ENCODE peak calls at places on chromosomes 7 and 10, in five cellular contexts. One of them, this sample, is unnamed.

GRCh38 chr7:22662490-22663145 is 64.4 kb upstream of the IL6 start:
- DNase-seq in stomach: no peak
- DNase-seq in suprapubic skin: no peak
- DNase-seq in transverse colon: no peak
- DNase-seq in HepG2: no peak
- DNase-seq in this sample: no peak

GRCh38 chr10:62726142-62726541 is 78.4 kb upstream of the ADO start:
- DNase-seq in stomach: no peak
- DNase-seq in suprapubic skin: no peak
- DNase-seq in transverse colon: no peak
- DNase-seq in HepG2: no peak
- DNase-seq in this sample: no peak

GRCh38 chr10:74921744-74922143 is 95.3 kb downstream of the KAT6B start:
- DNase-seq in stomach: no peak
- DNase-seq in suprapubic skin: no peak
- DNase-seq in transverse colon: no peak
- DNase-seq in HepG2: no peak
- DNase-seq in this sample: no peak

GRCh38 chr10:36469585-36469984 is 655.8 kb upstream of the ANKRD30A start:
- DNase-seq in stomach: no peak
- DNase-seq in suprapubic skin: no peak
- DNase-seq in transverse colon: no peak
- DNase-seq in HepG2: no peak
- DNase-seq in this sample: no peak

GRCh38 chr7:94307399-94308048 is 87.2 kb upstream of the COL1A2 start:
- DNase-seq in stomach: no peak
- DNase-seq in suprapubic skin: no peak
- DNase-seq in transverse colon: no peak
- DNase-seq in HepG2: no peak
- DNase-seq in this sample: no peak

GRCh38 chr10:125782661-125783060 is 7.0 kb upstream of the MMP21 start:
- DNase-seq in stomach: no peak
- DNase-seq in suprapubic skin: no peak
- DNase-seq in transverse colon: no peak
- DNase-seq in HepG2: no peak
- DNase-seq in this sample: no peak

GRCh38 chr10:35378547-35379210 is 42.4 kb downstream of the CCNY start:
- DNase-seq in stomach: no peak
- DNase-seq in suprapubic skin: no peak
- DNase-seq in transverse colon: no peak
- DNase-seq in HepG2: no peak
- DNase-seq in this sample: no peak

GRCh38 chr7:149727541-149728476 is 45.6 kb downstream of the ZNF467 start:
- DNase-seq in stomach: no peak
- DNase-seq in suprapubic skin: no peak
- DNase-seq in transverse colon: no peak
- DNase-seq in HepG2: no peak
- DNase-seq in this sample: peak; percentile 56

GRCh38 chr7:31106303-31107105 is 54.4 kb downstream of the ADCYAP1R1 start:
- DNase-seq in stomach: no peak
- DNase-seq in suprapubic skin: peak; percentile 73
- DNase-seq in transverse colon: no peak
- DNase-seq in HepG2: no peak
- DNase-seq in this sample: no peak

GRCh38 chr7:49174396-49174795 is 250.0 kb downstream of the CDC14C start:
- DNase-seq in stomach: no peak
- DNase-seq in suprapubic skin: no peak
- DNase-seq in transverse colon: no peak
- DNase-seq in HepG2: no peak
- DNase-seq in this sample: no peak

GRCh38 chr7:42237891-42238531 is 1.0 kb upstream of the GLI3 start:
- DNase-seq in stomach: no peak
- DNase-seq in suprapubic skin: peak; percentile 89
- DNase-seq in transverse colon: peak; percentile 49
- DNase-seq in HepG2: no peak
- DNase-seq in this sample: peak; percentile 95

GRCh38 chr7:1993031-1993685 is 239.6 kb downstream of the MAD1L1 start:
- DNase-seq in stomach: no peak
- DNase-seq in suprapubic skin: no peak
- DNase-seq in transverse colon: no peak
- DNase-seq in HepG2: no peak
- DNase-seq in this sample: no peak

GRCh38 chr7:30523466-30523865 is 18.8 kb upstream of the GGCT start:
- DNase-seq in stomach: no peak
- DNase-seq in suprapubic skin: no peak
- DNase-seq in transverse colon: no peak
- DNase-seq in HepG2: no peak
- DNase-seq in this sample: no peak

GRCh38 chr7:76022026-76022780 is 25.6 kb downstream of the STYXL1 start:
- DNase-seq in stomach: no peak
- DNase-seq in suprapubic skin: no peak
- DNase-seq in transverse colon: no peak
- DNase-seq in HepG2: no peak
- DNase-seq in this sample: no peak

GRCh38 chr10:111207525-111207924 is 130.7 kb downstream of the ADRA2A start:
- DNase-seq in stomach: peak; percentile 50
- DNase-seq in suprapubic skin: no peak
- DNase-seq in transverse colon: peak; percentile 67
- DNase-seq in HepG2: no peak
- DNase-seq in this sample: no peak

GRCh38 chr10:76509501-76509900 is 1078.1 kb downstream of the LRMDA start:
- DNase-seq in stomach: no peak
- DNase-seq in suprapubic skin: no peak
- DNase-seq in transverse colon: no peak
- DNase-seq in HepG2: no peak
- DNase-seq in this sample: no peak

DNA sequence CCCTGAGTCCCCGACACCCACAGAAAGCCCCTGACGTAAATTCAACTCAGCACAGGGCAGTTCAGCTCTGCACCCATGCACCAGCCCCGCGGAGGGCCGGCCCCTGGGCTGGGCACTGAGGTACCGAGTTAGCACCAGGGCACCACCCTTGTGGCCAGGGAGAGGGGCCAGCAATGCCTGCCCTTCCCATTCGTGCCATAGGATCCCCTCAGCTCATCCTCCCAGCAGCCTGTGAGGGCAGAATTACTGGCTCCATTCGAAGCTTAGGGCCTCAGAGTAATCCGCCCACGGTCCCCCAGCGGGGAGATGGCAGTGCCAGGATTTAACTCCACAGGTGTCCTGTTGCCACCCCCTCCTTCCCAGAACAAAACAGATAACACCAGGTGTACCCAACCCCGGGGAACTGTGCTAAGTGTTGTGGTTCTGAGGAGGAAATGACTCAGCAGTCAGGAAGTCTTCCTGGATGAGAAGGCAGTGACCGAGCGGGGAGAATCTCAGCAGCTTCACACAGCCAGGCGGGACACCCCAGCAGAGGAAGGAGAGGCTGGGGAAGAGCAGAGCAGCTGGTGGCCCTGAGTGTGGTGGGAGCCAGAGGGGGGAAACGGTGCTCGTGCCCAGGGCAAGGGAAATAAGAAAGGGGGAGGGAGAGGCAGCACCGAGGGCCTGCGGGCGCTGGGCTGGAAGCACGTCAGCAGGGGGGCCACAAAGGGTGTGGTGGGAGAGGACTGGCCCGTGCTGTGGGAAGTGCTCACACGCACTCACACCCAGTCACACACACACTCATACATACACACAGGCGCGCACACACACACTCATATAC is 59.6 kb upstream of the CHST15 start:
- DNase-seq in stomach: peak; percentile 58
- DNase-seq in suprapubic skin: no peak
- DNase-seq in transverse colon: peak; percentile 67
- DNase-seq in HepG2: peak; percentile 54
- DNase-seq in this sample: peak; percentile 75
- TF ChIP-seq POLR2AphosphoS5 in stomach: peak; percentile 76
- TF ChIP-seq POLR2AphosphoS5 in suprapubic skin: no peak
- TF ChIP-seq POLR2AphosphoS5 in transverse colon: no peak
- TF ChIP-seq POLR2AphosphoS5 in HepG2: no peak
- TF ChIP-seq POLR2AphosphoS5 in this sample: peak; percentile 42

GRCh38 chr10:44935961-44936285 is 23.7 kb upstream of the RASSF4 start:
- DNase-seq in stomach: no peak
- DNase-seq in suprapubic skin: no peak
- DNase-seq in transverse colon: no peak
- DNase-seq in HepG2: no peak
- DNase-seq in this sample: no peak
- TF ChIP-seq POLR2AphosphoS5 in stomach: no peak
- TF ChIP-seq POLR2AphosphoS5 in suprapubic skin: no peak
- TF ChIP-seq POLR2AphosphoS5 in transverse colon: no peak
- TF ChIP-seq POLR2AphosphoS5 in HepG2: no peak
- TF ChIP-seq POLR2AphosphoS5 in this sample: no peak

DNA sequence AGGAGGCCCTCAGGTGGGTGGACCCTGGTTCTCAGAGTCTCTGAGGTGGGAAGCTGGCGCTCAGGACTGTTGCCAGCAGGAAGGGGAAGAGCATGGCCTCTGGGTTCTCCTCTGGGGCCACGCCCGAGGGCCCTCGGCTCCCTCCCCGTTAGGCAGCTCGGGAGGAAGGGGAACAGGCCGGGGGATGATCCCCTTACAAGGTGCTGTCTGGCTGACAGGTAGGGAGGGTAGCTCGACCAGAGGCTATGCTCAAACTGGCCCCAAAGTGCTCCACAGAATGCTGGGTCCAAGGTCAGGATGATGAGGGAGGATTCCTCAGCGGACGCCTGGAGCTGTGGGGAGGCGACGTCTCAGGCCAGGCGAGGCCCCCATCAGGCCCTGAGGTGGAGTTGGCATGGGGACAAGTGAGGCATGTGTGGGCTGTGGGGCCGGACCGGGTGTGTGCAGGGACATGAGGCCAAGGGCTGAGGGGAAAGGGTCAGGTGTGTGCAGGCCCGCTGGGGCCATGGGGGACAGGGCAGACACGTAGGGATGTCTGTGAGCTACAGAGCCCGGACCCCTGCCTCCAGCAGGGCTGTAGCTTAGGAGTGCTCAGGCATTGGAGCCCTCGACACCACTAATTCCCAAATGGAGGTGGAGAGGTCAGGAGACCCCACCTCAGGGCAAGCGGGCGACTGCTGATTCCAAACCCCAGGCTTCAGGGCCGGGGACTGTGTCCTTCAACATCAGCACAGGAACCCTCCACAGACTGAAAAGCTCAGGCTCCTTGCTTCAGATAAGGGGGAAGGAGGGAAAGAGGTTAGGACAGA is 17.1 kb downstream of the POLL start:
- DNase-seq in stomach: no peak
- DNase-seq in suprapubic skin: no peak
- DNase-seq in transverse colon: no peak
- DNase-seq in HepG2: no peak
- DNase-seq in this sample: no peak
- TF ChIP-seq POLR2AphosphoS5 in stomach: no peak
- TF ChIP-seq POLR2AphosphoS5 in suprapubic skin: no peak
- TF ChIP-seq POLR2AphosphoS5 in transverse colon: no peak
- TF ChIP-seq POLR2AphosphoS5 in HepG2: no peak
- TF ChIP-seq POLR2AphosphoS5 in this sample: no peak

GRCh38 chr10:4812952-4813351 is 13.1 kb upstream of the AKR1E2 start:
- DNase-seq in stomach: no peak
- DNase-seq in suprapubic skin: no peak
- DNase-seq in transverse colon: no peak
- DNase-seq in HepG2: peak; percentile 58
- DNase-seq in this sample: no peak
- TF ChIP-seq POLR2AphosphoS5 in stomach: no peak
- TF ChIP-seq POLR2AphosphoS5 in suprapubic skin: no peak
- TF ChIP-seq POLR2AphosphoS5 in transverse colon: no peak
- TF ChIP-seq POLR2AphosphoS5 in HepG2: no peak
- TF ChIP-seq POLR2AphosphoS5 in this sample: no peak

GRCh38 chr7:112481833-112482669 is 1.3 kb downstream of the LSMEM1 start:
- DNase-seq in stomach: no peak
- DNase-seq in suprapubic skin: no peak
- DNase-seq in transverse colon: peak; percentile 29
- DNase-seq in HepG2: no peak
- DNase-seq in this sample: peak; percentile 90

GRCh38 chr7:112487457-112487856 is 6.7 kb downstream of the LSMEM1 start:
- DNase-seq in stomach: no peak
- DNase-seq in suprapubic skin: no peak
- DNase-seq in transverse colon: no peak
- DNase-seq in HepG2: no peak
- DNase-seq in this sample: no peak

GRCh38 chr7:112481337-112481736 is 546 bp downstream of the LSMEM1 start:
- DNase-seq in stomach: no peak
- DNase-seq in suprapubic skin: no peak
- DNase-seq in transverse colon: no peak
- DNase-seq in HepG2: no peak
- DNase-seq in this sample: no peak

GRCh38 chr7:112485766-112486165 is 5.0 kb downstream of the LSMEM1 start:
- DNase-seq in stomach: no peak
- DNase-seq in suprapubic skin: no peak
- DNase-seq in transverse colon: no peak
- DNase-seq in HepG2: no peak
- DNase-seq in this sample: no peak

DNA sequence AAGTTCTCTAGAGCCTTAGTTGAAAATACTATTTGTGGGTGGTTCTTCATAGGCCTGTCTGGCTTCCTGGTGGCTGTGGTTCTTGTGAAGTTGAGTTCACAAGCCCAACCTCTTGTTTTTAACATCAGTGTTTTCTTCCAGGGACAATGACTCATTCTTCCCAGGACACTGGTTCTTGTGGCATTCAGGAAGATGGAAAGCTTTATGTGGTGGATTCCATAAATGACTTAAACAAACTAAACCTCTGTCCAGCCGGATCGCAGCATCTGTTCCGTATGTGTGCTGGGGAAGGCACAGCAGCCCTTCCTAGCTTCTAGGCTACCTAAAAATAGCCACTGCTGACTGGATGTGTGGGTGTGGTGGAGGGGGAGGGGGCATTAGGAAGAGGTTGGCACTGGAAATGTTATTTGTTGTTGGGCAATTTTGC is 3.9 kb downstream of the LSMEM1 start:
- DNase-seq in stomach: no peak
- DNase-seq in suprapubic skin: no peak
- DNase-seq in transverse colon: no peak
- DNase-seq in HepG2: peak; percentile 68
- DNase-seq in this sample: peak; percentile 75
- TF ChIP-seq POLR2AphosphoS5 in stomach: no peak
- TF ChIP-seq POLR2AphosphoS5 in suprapubic skin: no peak
- TF ChIP-seq POLR2AphosphoS5 in transverse colon: peak; percentile 31
- TF ChIP-seq POLR2AphosphoS5 in HepG2: no peak
- TF ChIP-seq POLR2AphosphoS5 in this sample: peak; percentile 45

DNA sequence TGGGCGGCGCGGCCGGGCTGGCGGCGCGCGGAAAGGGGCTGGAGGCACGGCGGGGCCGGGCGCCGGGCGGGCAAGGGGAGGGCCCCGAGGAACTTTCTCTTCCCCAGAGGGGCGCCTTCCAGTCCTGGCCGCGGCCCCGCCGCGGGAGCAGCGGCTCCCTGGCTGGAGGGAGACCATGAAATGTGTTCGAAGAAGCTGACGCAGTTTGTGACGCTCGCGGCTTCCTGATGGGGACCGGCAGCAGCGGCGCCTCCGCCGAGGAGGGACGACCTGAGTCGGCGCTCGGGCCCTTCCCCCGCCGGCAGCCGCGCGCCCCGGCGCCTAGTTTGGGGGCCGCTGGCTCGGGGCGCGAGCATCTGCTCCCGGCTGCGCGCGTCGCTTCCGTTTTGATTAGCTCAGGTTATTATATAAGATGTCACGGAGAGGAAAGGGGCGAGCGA is 57.2 kb upstream of the PCGF5 start:
- DNase-seq in stomach: peak; percentile 61
- DNase-seq in suprapubic skin: no peak
- DNase-seq in transverse colon: peak; percentile 72
- DNase-seq in HepG2: peak; percentile 41
- DNase-seq in this sample: peak; percentile 81
- TF ChIP-seq POLR2AphosphoS5 in stomach: peak; percentile 53
- TF ChIP-seq POLR2AphosphoS5 in suprapubic skin: no peak
- TF ChIP-seq POLR2AphosphoS5 in transverse colon: peak; percentile 50
- TF ChIP-seq POLR2AphosphoS5 in HepG2: no peak
- TF ChIP-seq POLR2AphosphoS5 in this sample: no peak

GRCh38 chr7:6015917-6016652 is 7.0 kb downstream of the AIMP2 start:
- DNase-seq in stomach: peak; percentile 78
- DNase-seq in suprapubic skin: no peak
- DNase-seq in transverse colon: peak; percentile 41
- DNase-seq in HepG2: no peak
- DNase-seq in this sample: peak; percentile 91
- TF ChIP-seq POLR2AphosphoS5 in stomach: no peak
- TF ChIP-seq POLR2AphosphoS5 in suprapubic skin: no peak
- TF ChIP-seq POLR2AphosphoS5 in transverse colon: no peak
- TF ChIP-seq POLR2AphosphoS5 in HepG2: no peak
- TF ChIP-seq POLR2AphosphoS5 in this sample: peak; percentile 10